ENCODE peak calls at places on chromosomes 12 and 14, in seven cellular contexts. One of them, this sample, is unnamed.
A peak's percentile ranks its signal among the peaks of the same experiment; 100 is the strongest.

GRCh38 chr14:50067723-50068495 is 48.5 kb downstream of the VCPKMT start:
- DNase-seq in WTC11: no peak
- DNase-seq in A549: peak; percentile 79
- DNase-seq in HepG2: peak; percentile 90
- DNase-seq in H1: no peak
- DNase-seq in HCT116: peak; percentile 21
- DNase-seq in NB4: no peak
- DNase-seq in this sample: peak; percentile 38

GRCh38 chr14:59427653-59428578 is 37.3 kb downstream of the GPR135 start:
- DNase-seq in WTC11: no peak
- DNase-seq in A549: no peak
- DNase-seq in HepG2: no peak
- DNase-seq in H1: no peak
- DNase-seq in HCT116: no peak
- DNase-seq in NB4: peak; percentile 45
- DNase-seq in this sample: no peak

GRCh38 chr12:31589896-31590729 is 823 bp downstream of the DENND5B start:
- DNase-seq in WTC11: peak; percentile 60
- DNase-seq in A549: peak; percentile 81
- DNase-seq in HepG2: peak; percentile 89
- DNase-seq in H1: no peak
- DNase-seq in HCT116: peak; percentile 36
- DNase-seq in NB4: peak; percentile 92
- DNase-seq in this sample: peak; percentile 67

GRCh38 chr12:10354502-10354901 is 35.3 kb downstream of the KLRK1 start:
- DNase-seq in WTC11: no peak
- DNase-seq in A549: no peak
- DNase-seq in HepG2: peak; percentile 19
- DNase-seq in H1: no peak
- DNase-seq in HCT116: no peak
- DNase-seq in NB4: no peak
- DNase-seq in this sample: no peak

GRCh38 chr14:55686713-55687112 is 106.7 kb downstream of the KTN1 start:
- DNase-seq in WTC11: no peak
- DNase-seq in A549: no peak
- DNase-seq in HepG2: no peak
- DNase-seq in H1: no peak
- DNase-seq in HCT116: no peak
- DNase-seq in NB4: no peak
- DNase-seq in this sample: no peak

GRCh38 chr12:54352891-54353874 is 11.1 kb downstream of the GPR84 start:
- DNase-seq in WTC11: no peak
- DNase-seq in A549: no peak
- DNase-seq in HepG2: no peak
- DNase-seq in H1: no peak
- DNase-seq in HCT116: no peak
- DNase-seq in NB4: no peak
- DNase-seq in this sample: no peak

GRCh38 chr14:90678420-90678819 is 137.8 kb downstream of the TTC7B start:
- DNase-seq in WTC11: no peak
- DNase-seq in A549: no peak
- DNase-seq in HepG2: no peak
- DNase-seq in H1: no peak
- DNase-seq in HCT116: no peak
- DNase-seq in NB4: no peak
- DNase-seq in this sample: no peak

GRCh38 chr12:17763365-17763764 is 326.6 kb downstream of the RERGL start:
- DNase-seq in WTC11: no peak
- DNase-seq in A549: no peak
- DNase-seq in HepG2: no peak
- DNase-seq in H1: no peak
- DNase-seq in HCT116: no peak
- DNase-seq in NB4: no peak
- DNase-seq in this sample: no peak

GRCh38 chr14:96905825-96906224 is 108.6 kb downstream of the VRK1 start:
- DNase-seq in WTC11: no peak
- DNase-seq in A549: no peak
- DNase-seq in HepG2: no peak
- DNase-seq in H1: no peak
- DNase-seq in HCT116: no peak
- DNase-seq in NB4: peak; percentile 93
- DNase-seq in this sample: no peak

GRCh38 chr12:131266591-131267467 is 313.1 kb downstream of the ADGRD1 start:
- DNase-seq in WTC11: no peak
- DNase-seq in A549: no peak
- DNase-seq in HepG2: no peak
- DNase-seq in H1: no peak
- DNase-seq in HCT116: no peak
- DNase-seq in NB4: no peak
- DNase-seq in this sample: no peak

GRCh38 chr14:20615996-20616395 is 24.8 kb upstream of the RNASE12 start:
- DNase-seq in WTC11: no peak
- DNase-seq in A549: no peak
- DNase-seq in HepG2: peak; percentile 65
- DNase-seq in H1: no peak
- DNase-seq in HCT116: no peak
- DNase-seq in NB4: no peak
- DNase-seq in this sample: no peak

GRCh38 chr14:89378119-89378518 is 38.9 kb downstream of the FOXN3 start:
- DNase-seq in WTC11: no peak
- DNase-seq in A549: peak; percentile 22
- DNase-seq in HepG2: no peak
- DNase-seq in H1: no peak
- DNase-seq in HCT116: no peak
- DNase-seq in NB4: no peak
- DNase-seq in this sample: no peak

GRCh38 chr14:104101086-104101621 is 15.7 kb downstream of the ASPG start:
- DNase-seq in WTC11: no peak
- DNase-seq in A549: no peak
- DNase-seq in HepG2: no peak
- DNase-seq in H1: no peak
- DNase-seq in HCT116: no peak
- DNase-seq in NB4: no peak
- DNase-seq in this sample: no peak

GRCh38 chr12:65830305-65830704 is 6.0 kb downstream of the HMGA2 start:
- DNase-seq in WTC11: no peak
- DNase-seq in A549: no peak
- DNase-seq in HepG2: no peak
- DNase-seq in H1: no peak
- DNase-seq in HCT116: no peak
- DNase-seq in NB4: no peak
- DNase-seq in this sample: peak; percentile 67

GRCh38 chr14:104436741-104437701 is 142.5 kb upstream of the C14orf180 start:
- DNase-seq in WTC11: peak; percentile 10
- DNase-seq in A549: no peak
- DNase-seq in HepG2: no peak
- DNase-seq in H1: no peak
- DNase-seq in HCT116: no peak
- DNase-seq in NB4: no peak
- DNase-seq in this sample: no peak

GRCh38 chr12:95102916-95103671 is 29.7 kb upstream of the NR2C1 start:
- DNase-seq in WTC11: no peak
- DNase-seq in A549: peak; percentile 91
- DNase-seq in HepG2: peak; percentile 18
- DNase-seq in H1: no peak
- DNase-seq in HCT116: peak; percentile 92
- DNase-seq in NB4: peak; percentile 59
- DNase-seq in this sample: peak; percentile 82

GRCh38 chr12:67681145-67681778 is 32.7 kb downstream of the DYRK2 start:
- DNase-seq in WTC11: no peak
- DNase-seq in A549: peak; percentile 33
- DNase-seq in HepG2: no peak
- DNase-seq in H1: no peak
- DNase-seq in HCT116: no peak
- DNase-seq in NB4: no peak
- DNase-seq in this sample: peak; percentile 82

GRCh38 chr14:95527392-95528002 is 7.4 kb upstream of the GLRX5 start:
- DNase-seq in WTC11: no peak
- DNase-seq in A549: peak; percentile 44
- DNase-seq in HepG2: peak; percentile 36
- DNase-seq in H1: no peak
- DNase-seq in HCT116: no peak
- DNase-seq in NB4: peak; percentile 62
- DNase-seq in this sample: no peak

GRCh38 chr14:95533391-95533821 is 1.4 kb upstream of the GLRX5 start:
- DNase-seq in WTC11: no peak
- DNase-seq in A549: peak; percentile 20
- DNase-seq in HepG2: peak; percentile 21
- DNase-seq in H1: no peak
- DNase-seq in HCT116: no peak
- DNase-seq in NB4: peak; percentile 77
- DNase-seq in this sample: peak; percentile 67

GRCh38 chr14:95531473-95531872 is 3.4 kb upstream of the GLRX5 start:
- DNase-seq in WTC11: no peak
- DNase-seq in A549: peak; percentile 29
- DNase-seq in HepG2: no peak
- DNase-seq in H1: no peak
- DNase-seq in HCT116: no peak
- DNase-seq in NB4: no peak
- DNase-seq in this sample: peak; percentile 81

GRCh38 chr14:95529242-95529641 is 5.6 kb upstream of the GLRX5 start:
- DNase-seq in WTC11: no peak
- DNase-seq in A549: no peak
- DNase-seq in HepG2: no peak
- DNase-seq in H1: no peak
- DNase-seq in HCT116: no peak
- DNase-seq in NB4: no peak
- DNase-seq in this sample: no peak

DNA sequence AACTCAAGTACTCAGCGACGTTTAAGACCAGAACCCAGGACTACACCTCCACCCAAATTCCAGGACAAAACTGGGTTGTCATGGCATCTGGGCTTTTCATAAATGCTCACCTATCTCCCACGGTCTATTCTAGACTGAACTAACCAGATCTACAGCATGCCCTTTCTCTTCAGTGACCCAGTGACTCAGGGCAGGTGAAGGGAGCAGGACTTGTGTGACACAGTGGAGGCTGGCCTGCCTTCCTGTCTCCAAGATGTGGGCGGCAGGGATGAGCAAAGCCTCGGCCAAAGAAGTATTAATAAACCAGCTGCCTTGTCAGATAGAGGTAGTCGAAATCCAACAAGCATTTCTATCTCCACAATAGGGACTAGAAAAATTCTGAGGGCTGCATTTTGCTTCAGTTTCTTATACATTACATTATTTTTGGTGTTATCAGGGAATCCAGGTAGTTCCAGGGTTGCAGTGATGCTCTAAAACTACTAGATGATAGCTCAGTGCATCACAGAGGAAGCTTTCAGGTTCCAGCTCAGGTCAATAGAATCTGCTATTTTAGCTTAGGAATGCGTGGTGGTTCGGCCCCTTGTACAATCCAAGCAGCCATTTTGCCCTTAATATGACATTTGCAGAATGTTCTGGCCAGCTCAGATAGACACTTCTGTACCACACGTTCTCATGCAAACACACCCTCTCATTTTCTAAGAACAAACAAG is 4.2 kb upstream of the GLRX5 start:
- DNase-seq in WTC11: no peak
- DNase-seq in A549: no peak
- DNase-seq in HepG2: no peak
- DNase-seq in H1: no peak
- DNase-seq in HCT116: no peak
- DNase-seq in NB4: no peak
- DNase-seq in this sample: no peak
- TF ChIP-seq MAX in WTC11: no peak
- TF ChIP-seq MAX in A549: no peak
- TF ChIP-seq MAX in HepG2: no peak
- TF ChIP-seq MAX in H1: no peak
- TF ChIP-seq MAX in HCT116: no peak
- TF ChIP-seq MAX in NB4: no peak
- TF ChIP-seq MAX in this sample: no peak

GRCh38 chr14:100108042-100108825 is 43.0 kb downstream of the EVL start:
- DNase-seq in WTC11: peak; percentile 97
- DNase-seq in A549: peak; percentile 69
- DNase-seq in HepG2: peak; percentile 55
- DNase-seq in H1: peak; percentile 72
- DNase-seq in HCT116: peak; percentile 48
- DNase-seq in NB4: peak; percentile 80
- DNase-seq in this sample: peak; percentile 69
- TF ChIP-seq MAX in WTC11: peak; percentile 89
- TF ChIP-seq MAX in A549: peak; percentile 68
- TF ChIP-seq MAX in HepG2: peak; percentile 26
- TF ChIP-seq MAX in H1: peak; percentile 95
- TF ChIP-seq MAX in HCT116: peak; percentile 82
- TF ChIP-seq MAX in NB4: peak; percentile 45
- TF ChIP-seq MAX in this sample: no peak

DNA sequence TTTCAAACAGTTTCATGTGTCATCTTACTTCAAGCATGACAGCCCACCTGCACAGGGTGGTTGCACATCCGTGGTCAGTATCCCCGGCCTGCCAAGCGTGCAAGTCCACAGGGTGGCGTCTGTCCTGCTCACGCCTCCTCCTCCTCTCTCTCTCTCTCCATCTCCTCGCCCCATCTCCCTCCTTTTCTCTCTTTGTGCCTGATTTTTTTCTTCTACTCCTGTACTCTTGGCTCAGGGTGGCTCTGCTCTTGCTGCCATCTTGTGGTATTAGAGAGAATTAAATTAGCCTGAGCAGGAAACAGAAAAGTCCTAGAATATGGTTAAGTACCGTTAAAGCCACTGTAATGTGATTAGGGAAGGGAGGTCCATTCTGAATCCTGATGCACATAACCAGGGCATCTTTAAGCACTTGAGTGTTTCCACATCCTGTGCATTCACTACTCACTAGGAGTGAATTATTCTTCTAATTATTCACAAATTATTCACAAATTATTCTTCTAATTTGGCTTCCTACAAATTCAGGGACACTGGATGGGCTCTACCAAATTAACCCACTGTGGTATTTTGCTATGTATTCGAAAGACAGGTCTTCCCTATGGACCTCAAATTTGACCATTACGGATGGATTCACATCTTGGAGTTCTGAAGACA is 25.5 kb upstream of the DTX1 start:
- DNase-seq in WTC11: peak; percentile 41
- DNase-seq in A549: peak; percentile 88
- DNase-seq in HepG2: peak; percentile 45
- DNase-seq in H1: peak; percentile 34
- DNase-seq in HCT116: peak; percentile 82
- DNase-seq in NB4: peak; percentile 53
- DNase-seq in this sample: peak; percentile 77
- TF ChIP-seq MAX in WTC11: no peak
- TF ChIP-seq MAX in A549: peak; percentile 58
- TF ChIP-seq MAX in HepG2: no peak
- TF ChIP-seq MAX in H1: peak; percentile 38
- TF ChIP-seq MAX in HCT116: peak; percentile 67
- TF ChIP-seq MAX in NB4: no peak
- TF ChIP-seq MAX in this sample: no peak

DNA sequence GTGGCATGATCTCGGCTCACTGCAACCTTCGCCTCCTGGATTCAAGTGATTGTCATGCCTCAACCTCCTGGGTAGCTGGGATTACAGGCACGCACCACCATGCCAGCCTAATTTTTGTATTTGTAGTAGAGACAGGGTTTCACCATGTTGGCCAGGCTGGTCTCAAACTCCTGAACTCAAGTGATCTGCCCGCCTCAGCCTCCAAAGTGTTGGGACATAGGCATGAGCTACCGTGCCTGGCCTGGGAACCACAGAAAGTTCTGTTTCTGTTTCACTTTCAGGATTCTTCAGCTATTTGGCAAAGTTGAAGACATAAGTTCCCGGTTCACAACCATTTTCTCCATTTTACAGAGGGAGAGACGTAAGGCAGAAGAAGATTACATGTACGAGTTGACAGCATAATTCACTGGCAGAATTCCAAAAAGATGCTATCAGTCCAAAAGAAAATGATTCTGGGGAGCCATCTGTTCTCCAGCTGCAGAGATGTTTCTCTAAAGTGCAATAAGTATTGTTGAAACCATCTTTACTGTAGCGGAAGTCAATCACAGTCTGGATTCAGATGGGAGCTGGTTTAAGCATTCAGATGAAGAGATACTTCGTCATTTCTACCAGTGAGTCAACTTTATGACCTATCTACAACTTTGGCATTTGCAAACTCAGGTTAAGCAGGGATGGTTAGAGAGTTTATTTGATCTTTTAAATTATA is 8.1 kb upstream of the RNF34 start:
- DNase-seq in WTC11: no peak
- DNase-seq in A549: no peak
- DNase-seq in HepG2: no peak
- DNase-seq in H1: no peak
- DNase-seq in HCT116: no peak
- DNase-seq in NB4: peak; percentile 56
- DNase-seq in this sample: no peak
- TF ChIP-seq MAX in WTC11: no peak
- TF ChIP-seq MAX in A549: no peak
- TF ChIP-seq MAX in HepG2: no peak
- TF ChIP-seq MAX in H1: no peak
- TF ChIP-seq MAX in HCT116: no peak
- TF ChIP-seq MAX in NB4: no peak
- TF ChIP-seq MAX in this sample: no peak

This sample was measured in endothelial cell of umbilical vein.